ENCODE peak calls at places on chromosomes 11 and 22, in five cellular contexts. V is pancreas, B is ovary, T is brain microvascular endothelial cell, M is BE2C. W is an unnamed sample.

GRCh38 chr11:33500865-33501479 is 199.7 kb downstream of the C11orf91 start:
- DNase-seq in V (no peak), B (no peak), T (peak; percentile 48), M (no peak), W (peak; percentile 72)

GRCh38 chr11:2088284-2088683 is 50.9 kb downstream of the IGF2 start:
- DNase-seq in V (no peak), B (no peak), T (no peak), M (no peak), W (no peak)

GRCh38 chr11:74936976-74937375 is 11.9 kb downstream of the XRRA1 start:
- DNase-seq in V (no peak), B (no peak), T (no peak), M (no peak), W (no peak)

GRCh38 chr11:9139628-9140357 is 48.4 kb upstream of the SCUBE2 start:
- DNase-seq in V (no peak), B (no peak), T (no peak), M (no peak), W (no peak)

GRCh38 chr11:116837231-116838091 is at the start of gene APOA1:
- DNase-seq in V (no peak), B (peak; percentile 57), T (no peak), M (no peak), W (peak; percentile 33)

GRCh38 chr11:77384584-77384983 is 83.1 kb upstream of the GDPD4 start:
- DNase-seq in V (no peak), B (no peak), T (no peak), M (no peak), W (no peak)

GRCh38 chr22:38938221-38938620 is 19.2 kb upstream of the APOBEC3A start:
- DNase-seq in V (no peak), B (no peak), T (no peak), M (no peak), W (no peak)

GRCh38 chr11:34676227-34676626 is 55.3 kb downstream of the EHF start:
- DNase-seq in V (no peak), B (no peak), T (no peak), M (no peak), W (no peak)

GRCh38 chr11:65903068-65903481 is 2.9 kb upstream of the FOSL1 start:
- DNase-seq in V (no peak), B (no peak), T (peak; percentile 76), M (no peak), W (no peak)

GRCh38 chr11:74307409-74307808 is 4.0 kb downstream of the P4HA3 start:
- DNase-seq in V (no peak), B (no peak), T (peak; percentile 75), M (peak; percentile 39), W (no peak)

GRCh38 chr11:47395225-47396048 is 13.0 kb upstream of the SLC39A13 start:
- DNase-seq in V (no peak), B (peak; percentile 23), T (no peak), M (no peak), W (no peak)

GRCh38 chr11:133929401-133930052 is 27.2 kb downstream of the IGSF9B start:
- DNase-seq in V (no peak), B (no peak), T (no peak), M (peak; percentile 76), W (no peak)

GRCh38 chr11:133926466-133927246 is 30.1 kb downstream of the IGSF9B start:
- DNase-seq in V (no peak), B (no peak), T (no peak), M (no peak), W (no peak)

GRCh38 chr11:133925756-133926155 is 31.0 kb downstream of the IGSF9B start:
- DNase-seq in V (no peak), B (no peak), T (no peak), M (no peak), W (no peak)

GRCh38 chr11:133928628-133929059 is 28.1 kb downstream of the IGSF9B start:
- DNase-seq in V (no peak), B (no peak), T (no peak), M (peak; percentile 52), W (no peak)

GRCh38 chr11:133927690-133928627 is 28.8 kb downstream of the IGSF9B start:
- DNase-seq in V (peak; percentile 48), B (peak; percentile 70), T (peak; percentile 45), M (peak; percentile 90), W (peak; percentile 80)
- TF ChIP-seq CTCF in V (peak; percentile 75), B (peak; percentile 73), T (peak; percentile 89), M (peak; percentile 94), W (peak; percentile 87)

GRCh38 chr11:130737866-130738431 is 178.3 kb downstream of the SNX19 start:
- DNase-seq in V (no peak), B (peak; percentile 35), T (peak; percentile 74), M (peak; percentile 21), W (no peak)

GRCh38 chr11:130740819-130741218 is 175.5 kb downstream of the SNX19 start:
- DNase-seq in V (no peak), B (no peak), T (no peak), M (no peak), W (no peak)

GRCh38 chr11:130737041-130737830 is 179.0 kb downstream of the SNX19 start:
- DNase-seq in V (no peak), B (no peak), T (peak; percentile 20), M (no peak), W (no peak)

DNA sequence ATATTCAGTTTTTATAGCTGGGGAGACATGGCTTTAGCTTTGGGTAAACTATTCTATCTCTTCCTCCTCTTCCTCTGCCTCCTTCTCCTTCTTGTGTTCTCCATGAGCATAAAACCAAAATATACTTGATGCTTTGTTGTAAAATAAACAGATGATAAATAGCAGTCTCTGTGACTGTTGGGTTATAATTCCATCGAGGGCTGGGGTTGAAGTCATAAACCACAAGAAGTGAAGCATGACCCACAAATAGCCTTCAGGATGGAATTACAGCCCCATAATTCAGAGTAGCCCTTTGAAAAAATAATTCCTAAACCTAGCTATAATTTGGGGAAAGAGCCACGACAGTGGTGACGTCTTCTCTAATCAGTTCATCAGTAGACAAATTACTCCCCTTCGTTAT is 177.7 kb downstream of the SNX19 start:
- DNase-seq in V (no peak), B (no peak), T (peak; percentile 66), M (no peak), W (no peak)
- TF ChIP-seq CTCF in V (no peak), B (no peak), T (no peak), M (no peak), W (no peak)

DNA sequence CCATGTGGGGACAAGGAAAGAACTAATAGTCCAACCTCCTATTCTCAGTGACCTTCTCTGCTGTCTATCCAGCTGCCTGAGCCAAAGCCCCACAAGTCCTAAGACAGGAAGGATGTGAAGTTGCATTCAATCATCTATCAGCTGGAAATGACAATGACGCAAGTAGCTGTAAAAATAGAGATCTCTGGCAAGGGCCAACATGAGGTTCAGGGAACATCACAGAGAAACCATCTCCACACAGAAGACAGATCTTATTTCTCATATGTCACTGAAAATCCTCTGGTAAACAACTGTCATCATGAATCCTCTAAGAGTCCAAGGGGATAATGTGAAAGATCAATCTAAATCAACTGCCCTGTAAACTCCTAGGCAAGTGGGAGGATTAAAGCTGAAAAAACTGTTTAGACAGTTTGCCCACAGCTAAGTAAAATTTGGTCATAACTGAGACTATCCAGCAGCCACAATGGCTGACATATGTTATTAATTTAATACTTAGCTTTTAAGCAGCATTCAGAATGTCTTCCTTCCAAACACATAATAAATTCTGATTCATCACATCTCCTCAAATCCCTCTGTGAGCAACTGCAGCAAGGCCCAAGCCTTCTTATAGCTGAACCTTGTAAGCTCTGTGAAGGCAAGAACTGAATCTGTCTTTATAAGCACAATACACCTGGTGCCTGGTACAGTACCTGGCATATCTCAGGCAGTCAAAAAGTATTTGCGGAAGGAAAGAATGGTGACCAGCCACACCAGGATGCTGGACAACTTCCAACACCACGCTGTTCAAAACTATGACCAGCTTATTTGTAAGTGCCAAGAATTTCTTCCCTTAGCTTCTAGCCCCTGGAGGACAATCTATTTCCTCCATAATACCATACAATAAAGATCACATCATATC is 52.0 kb downstream of the ALG9 start:
- DNase-seq in V (peak; percentile 33), B (no peak), T (peak; percentile 65), M (no peak), W (no peak)
- TF ChIP-seq CTCF in V (no peak), B (no peak), T (no peak), M (no peak), W (no peak)

GRCh38 chr22:24156915-24157782 is 24.1 kb upstream of the SUSD2 start:
- DNase-seq in V (peak; percentile 83), B (peak; percentile 80), T (peak; percentile 59), M (peak; percentile 94), W (peak; percentile 86)

GRCh38 chr22:24153959-24154358 is 27.3 kb upstream of the SUSD2 start:
- DNase-seq in V (no peak), B (no peak), T (no peak), M (no peak), W (no peak)

GRCh38 chr22:24156146-24156914 is 25.0 kb upstream of the SUSD2 start:
- DNase-seq in V (no peak), B (peak; percentile 59), T (peak; percentile 29), M (peak; percentile 66), W (peak; percentile 55)

GRCh38 chr22:24154826-24155225 is 26.5 kb upstream of the SUSD2 start:
- DNase-seq in V (no peak), B (no peak), T (no peak), M (no peak), W (no peak)

DNA sequence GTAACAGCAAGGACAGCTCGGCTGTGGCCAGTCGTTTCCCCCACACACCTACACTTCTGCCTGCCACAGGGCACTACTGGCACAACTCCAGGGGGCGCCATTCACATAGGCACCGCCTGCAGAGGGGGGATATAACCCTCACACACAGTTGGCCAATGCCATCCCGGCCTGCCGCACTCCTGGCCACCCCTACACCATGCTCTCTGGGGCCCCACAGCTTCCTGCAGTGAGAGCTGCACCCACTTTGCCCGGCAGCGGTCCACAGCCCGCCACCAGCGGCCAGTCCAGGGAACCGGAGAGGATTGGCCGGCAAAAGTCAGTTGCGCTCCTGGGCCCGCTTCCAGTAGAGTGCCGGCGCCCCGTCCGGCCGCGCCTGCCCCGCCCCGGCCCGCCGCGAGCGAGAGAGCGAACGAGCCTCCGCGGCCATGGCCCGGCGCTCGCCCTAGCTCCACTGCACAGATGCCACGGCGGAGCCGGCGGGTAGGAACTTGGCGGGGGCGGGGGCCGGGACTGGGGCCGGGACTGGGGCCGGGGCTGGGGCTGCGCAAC is 25.6 kb upstream of the SUSD2 start:
- DNase-seq in V (peak; percentile 72), B (peak; percentile 86), T (peak; percentile 25), M (peak; percentile 62), W (peak; percentile 72)
- TF ChIP-seq CTCF in V (no peak), B (peak; percentile 49), T (peak; percentile 69), M (peak; percentile 58), W (peak; percentile 34)

GRCh38 chr11:119153049-119153818 is 4.4 kb downstream of the ABCG4 start:
- DNase-seq in V (no peak), B (no peak), T (no peak), M (no peak), W (no peak)
- TF ChIP-seq CTCF in V (no peak), B (no peak), T (peak; percentile 21), M (peak; percentile 16), W (peak; percentile 8)

GRCh38 chr11:11620251-11620965 is 1.4 kb downstream of the GALNT18 start:
- DNase-seq in V (peak; percentile 43), B (peak; percentile 36), T (no peak), M (no peak), W (peak; percentile 66)
- TF ChIP-seq CTCF in V (no peak), B (no peak), T (no peak), M (no peak), W (no peak)